ENCODE peak calls at places on chromosomes 12 and 14, in four cellular contexts. H, L, D and O are unnamed samples.

GRCh38 chr14:99568567-99569560 is 35.1 kb downstream of the CCDC85C start:
- DNase-seq in L (peak; percentile 72), D (peak; percentile 57), H (no peak), O (no peak)

GRCh38 chr12:92140919-92141536 is 4.6 kb downstream of the BTG1 start:
- DNase-seq in D (no peak), L (peak; percentile 8), H (no peak), O (no peak)

GRCh38 chr14:98101323-98101722 is 1170.7 kb downstream of the BCL11B start:
- DNase-seq in D (no peak), L (no peak), H (no peak), O (no peak)

GRCh38 chr12:82708507-82708906 is 21.8 kb downstream of the TMTC2 start:
- DNase-seq in L (no peak), D (no peak), H (no peak), O (no peak)

GRCh38 chr12:82415402-82415801 is 57.1 kb downstream of the METTL25 start:
- DNase-seq in D (peak; percentile 90), L (no peak), H (no peak), O (no peak)

GRCh38 chr14:73713206-73713803 is 879 bp downstream of the PNMA1 start:
- DNase-seq in D (no peak), H (no peak), L (no peak), O (no peak)

GRCh38 chr12:97024393-97024792 is 117.3 kb downstream of the NEDD1 start:
- DNase-seq in L (no peak), H (no peak), D (no peak), O (no peak)

GRCh38 chr12:132490481-132491348 is 764 bp downstream of the FBRSL1 start:
- DNase-seq in H (no peak), D (peak; percentile 47), L (peak; percentile 42), O (no peak)

GRCh38 chr14:71725802-71726638 is 206.2 kb upstream of the RGS6 start:
- DNase-seq in D (peak; percentile 83), H (no peak), L (peak; percentile 90), O (no peak)

GRCh38 chr14:49961270-49962222 is 68.7 kb downstream of the ARF6 start:
- DNase-seq in L (no peak), H (no peak), D (peak; percentile 53), O (no peak)

GRCh38 chr12:70576341-70577282 is 60.6 kb downstream of the PTPRB start:
- DNase-seq in H (peak; percentile 57), D (peak; percentile 81), L (peak; percentile 85), O (peak; percentile 45)

GRCh38 chr14:74571441-74571841 is 40.6 kb downstream of the LTBP2 start:
- DNase-seq in H (no peak), D (peak; percentile 71), L (peak; percentile 82), O (no peak)

GRCh38 chr12:132824053-132824452 is 4.6 kb downstream of the GOLGA3 start:
- DNase-seq in D (peak; percentile 32), H (no peak), L (no peak), O (no peak)

GRCh38 chr12:57116580-57117281 is 5.6 kb upstream of the STAT6 start:
- DNase-seq in L (no peak), D (no peak), H (no peak), O (no peak)

GRCh38 chr14:72801381-72801812 is 92.5 kb downstream of the DPF3 start:
- DNase-seq in L (peak; percentile 81), H (no peak), D (peak; percentile 99), O (peak; percentile 43)

GRCh38 chr12:20588057-20588456 is 107.1 kb upstream of the SLCO1C1 start:
- DNase-seq in L (no peak), D (no peak), H (no peak), O (no peak)

GRCh38 chr12:29599397-29599796 is 101.9 kb upstream of the OVCH1 start:
- DNase-seq in D (peak; percentile 51), L (peak; percentile 62), H (no peak), O (no peak)

GRCh38 chr12:32549675-32550079 is 129.4 kb upstream of the DNM1L start:
- DNase-seq in L (peak; percentile 58), H (no peak), D (peak; percentile 79), O (no peak)

GRCh38 chr12:22014783-22015144 is 31.3 kb upstream of the CMAS start:
- DNase-seq in H (no peak), L (no peak), D (no peak), O (no peak)

GRCh38 chr12:109927622-109928021 is 27.5 kb downstream of the TCHP start:
- DNase-seq in L (peak; percentile 57), D (peak; percentile 22), H (no peak), O (peak; percentile 17)

GRCh38 chr12:65280306-65280705 is 1.8 kb downstream of the MSRB3 start:
- DNase-seq in L (peak; percentile 27), D (peak; percentile 23), H (no peak), O (no peak)

GRCh38 chr12:5246196-5246595 is 185.7 kb upstream of the NTF3 start:
- DNase-seq in H (no peak), D (no peak), L (no peak), O (no peak)

GRCh38 chr12:113200016-113200797 is 14.7 kb downstream of the RITA1 start:
- DNase-seq in D (no peak), H (no peak), L (no peak), O (no peak)

GRCh38 chr14:62743569-62743968 is 301.7 kb downstream of the KCNH5 start:
- DNase-seq in D (no peak), H (no peak), L (peak; percentile 30), O (no peak)

GRCh38 chr14:76575108-76575507 is 186.2 kb upstream of the VASH1 start:
- DNase-seq in D (no peak), H (no peak), L (no peak), O (no peak)

DNA sequence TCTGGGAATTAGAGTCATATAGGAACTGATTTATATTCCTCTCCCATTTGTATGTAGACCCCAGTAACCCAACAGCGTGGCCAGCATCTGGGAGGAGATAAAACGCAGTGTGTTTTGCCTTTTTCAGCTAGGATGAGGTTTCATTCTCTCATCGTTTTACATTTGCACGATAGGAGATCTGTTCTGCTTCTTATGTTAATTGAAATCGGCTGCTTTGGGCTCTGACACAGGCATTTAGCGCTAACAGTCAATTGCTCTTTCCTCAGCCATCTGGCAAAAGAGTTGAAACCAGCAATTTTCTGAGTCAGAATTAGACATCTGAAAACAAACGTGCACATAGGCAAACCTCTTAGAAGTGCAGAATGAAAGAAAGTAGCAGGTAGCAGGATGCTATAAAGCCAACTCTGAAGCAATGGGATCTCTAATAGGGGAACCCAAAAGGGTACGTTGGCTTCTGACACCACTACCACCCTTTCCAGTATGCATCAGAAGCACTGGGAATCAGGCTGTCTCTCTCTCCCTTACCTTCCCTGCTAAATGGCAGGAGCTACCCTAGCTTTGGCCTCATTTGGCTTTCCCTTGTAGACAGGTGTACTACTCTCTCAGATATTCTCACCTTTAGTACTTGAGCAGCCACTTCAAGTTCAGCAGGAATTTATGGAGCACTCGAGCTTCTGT is 219.1 kb downstream of the PHLDA1 start:
- DNase-seq in L (peak; percentile 58), D (peak; percentile 77), H (no peak), O (no peak)
- H3K27ac ChIP-seq in L (no peak overlapping the region), D (peak overlapping the region; percentile 79), H (no peak overlapping the region), O (peak overlapping the region; percentile 55)

DNA sequence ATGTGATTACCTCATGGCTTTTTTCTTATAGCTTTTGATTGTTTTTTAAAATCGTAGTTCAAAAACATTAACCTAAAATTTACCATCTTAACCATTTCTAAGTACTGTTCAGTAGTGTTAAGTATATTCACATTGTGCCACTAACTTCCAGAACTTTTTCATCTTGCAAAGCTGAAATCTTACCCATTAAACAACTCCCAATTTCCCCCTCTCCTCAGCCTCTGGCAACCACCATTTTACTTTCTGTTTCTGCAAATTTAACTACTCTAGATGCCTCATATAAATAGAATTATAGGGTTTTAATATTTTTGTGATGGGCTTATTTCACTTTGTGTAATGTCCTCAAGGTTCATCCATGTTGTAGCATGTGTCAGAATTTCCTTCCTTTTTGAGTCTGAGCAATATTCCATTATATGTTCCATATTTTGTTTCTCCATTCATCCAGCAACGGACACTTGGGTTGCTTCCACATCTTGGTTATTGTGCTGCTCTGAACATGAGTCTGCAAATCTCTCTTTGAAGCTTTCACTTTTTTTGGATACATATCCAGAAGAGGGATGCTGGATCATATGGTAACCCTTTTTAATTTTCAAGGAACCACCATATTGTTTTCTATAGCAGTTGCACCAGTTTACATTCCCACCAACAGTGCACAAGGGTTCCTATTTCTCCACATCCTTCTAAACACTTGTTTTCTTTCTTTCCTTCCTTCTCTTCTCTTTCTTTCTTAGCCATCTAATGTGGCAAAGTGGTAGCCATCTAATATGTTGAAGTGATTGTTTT is 5.0 kb downstream of the HIF1A start:
- DNase-seq in H (no peak), D (no peak), L (no peak), O (no peak)
- H3K4me3 ChIP-seq in H (no peak overlapping the region), D (peak overlapping the region; percentile 98), L (peak overlapping the region; percentile 96), O (no peak overlapping the region)

DNA sequence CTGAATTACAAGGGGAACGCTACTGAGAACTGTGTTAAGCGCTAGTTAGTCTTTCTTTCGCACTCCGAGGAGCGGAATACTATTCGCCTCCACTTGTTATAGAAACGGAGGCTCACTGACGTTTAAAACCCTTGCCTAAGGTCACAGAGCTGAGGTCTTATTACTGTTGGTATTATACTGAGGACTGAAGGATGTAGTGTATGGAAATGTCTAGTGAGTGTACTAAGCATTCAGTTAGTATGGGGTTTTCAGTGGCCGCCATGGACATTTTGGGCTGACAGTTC is 826 bp downstream of the ACADS start:
- DNase-seq in L (no peak), H (no peak), D (no peak), O (no peak)
- H3K27ac ChIP-seq in L (no peak overlapping the region), H (no peak overlapping the region), D (no peak overlapping the region), O (peak overlapping the region; percentile 90)

GRCh38 chr12:25976289-25976688 is 17.8 kb downstream of the RASSF8 start:
- DNase-seq in H (no peak), L (no peak), D (peak; percentile 45), O (no peak)
- H3K4me3 ChIP-seq in H (no peak overlapping the region), L (peak overlapping the region; percentile 72), D (no peak overlapping the region), O (peak overlapping the region; percentile 23)